ENCODE peak calls at places on chromosomes 11 and 22, in ten cellular contexts. H is fibroblast of villous mesenchyme, V is GM23338, A is HFF-Myc, R is hepatocyte, K is fibroblast of the aortic adventitia, U is spleen, I is astrocyte of the spinal cord, E is right atrium auricular region, F is transverse colon. Z is an unnamed sample.
A peak's percentile ranks its signal among the peaks of the same experiment; 100 is the strongest.

GRCh38 chr11:70611890-70612289 is 213.6 kb downstream of the CTTN start:
- DNase-seq in H (no peak), V (peak; percentile 49), A (no peak), R (no peak), K (no peak), U (peak; percentile 59), I (no peak), E (no peak), F (no peak), Z (no peak)

GRCh38 chr11:63553759-63554158 is 9.4 kb downstream of the PLAAT2 start:
- DNase-seq in H (peak; percentile 36), V (no peak), A (no peak), R (no peak), K (no peak), U (no peak), I (no peak), E (no peak), F (no peak), Z (no peak)

GRCh38 chr22:50399751-50400331 is 56.7 kb downstream of the PPP6R2 start:
- DNase-seq in H (peak; percentile 13), V (peak; percentile 70), A (no peak), R (peak; percentile 53), K (no peak), U (peak; percentile 84), I (no peak), E (no peak), F (peak; percentile 41), Z (peak; percentile 51)

GRCh38 chr11:67347964-67348749 is 5.2 kb downstream of the POLD4 start:
- DNase-seq in H (peak; percentile 97), V (no peak), A (peak; percentile 81), R (peak; percentile 55), K (peak; percentile 64), U (no peak), I (no peak), E (no peak), F (no peak), Z (no peak)

GRCh38 chr11:2434506-2435255 is 9.6 kb downstream of the TRPM5 start:
- DNase-seq in H (no peak), V (no peak), A (no peak), R (no peak), K (no peak), U (no peak), I (no peak), E (no peak), F (no peak), Z (no peak)

GRCh38 chr22:27798526-27799333 is 2.8 kb downstream of the MN1 start:
- DNase-seq in H (no peak), V (peak; percentile 72), A (no peak), R (no peak), K (peak; percentile 49), U (no peak), I (peak; percentile 48), E (no peak), F (no peak), Z (no peak)

GRCh38 chr11:83721286-83721685 is 435.1 kb upstream of the CCDC90B start:
- DNase-seq in H (no peak), V (no peak), A (no peak), R (no peak), K (no peak), U (no peak), I (no peak), E (no peak), F (no peak), Z (no peak)

GRCh38 chr22:37244922-37245722 is 1.1 kb upstream of the RAC2 start:
- DNase-seq in H (no peak), V (no peak), A (no peak), R (no peak), K (no peak), U (peak; percentile 90), I (no peak), E (no peak), F (peak; percentile 68), Z (no peak)

GRCh38 chr11:100780470-100780869 is 93.4 kb downstream of the ARHGAP42 start:
- DNase-seq in H (no peak), V (no peak), A (no peak), R (no peak), K (no peak), U (no peak), I (no peak), E (no peak), F (no peak), Z (no peak)

GRCh38 chr22:48106715-48107259 is 1344.3 kb downstream of the TBC1D22A start:
- DNase-seq in H (no peak), V (no peak), A (no peak), R (no peak), K (no peak), U (no peak), I (no peak), E (peak; percentile 40), F (no peak), Z (no peak)

GRCh38 chr11:64734786-64735761 is 8.9 kb downstream of the RASGRP2 start:
- DNase-seq in H (peak; percentile 9), V (no peak), A (no peak), R (no peak), K (no peak), U (peak; percentile 71), I (no peak), E (no peak), F (no peak), Z (no peak)

GRCh38 chr11:96187779-96188624 is 155.0 kb downstream of the MAML2 start:
- DNase-seq in H (peak; percentile 65), V (no peak), A (peak; percentile 78), R (peak; percentile 38), K (peak; percentile 92), U (no peak), I (peak; percentile 92), E (no peak), F (no peak), Z (no peak)

GRCh38 chr11:68142028-68142412 is 20.8 kb upstream of the CHKA start:
- DNase-seq in H (no peak), V (no peak), A (no peak), R (no peak), K (no peak), U (no peak), I (no peak), E (no peak), F (no peak), Z (no peak)

GRCh38 chr11:69587454-69588081 is 53.4 kb upstream of the CCND1 start:
- DNase-seq in H (peak; percentile 29), V (no peak), A (peak; percentile 59), R (no peak), K (peak; percentile 30), U (no peak), I (peak; percentile 36), E (no peak), F (no peak), Z (no peak)
- TF ChIP-seq CTCF in H (no peak), V (no peak), A (no peak), R (no peak), K (no peak), U (no peak), I (no peak), E (no peak), F (no peak), Z (no peak)

DNA sequence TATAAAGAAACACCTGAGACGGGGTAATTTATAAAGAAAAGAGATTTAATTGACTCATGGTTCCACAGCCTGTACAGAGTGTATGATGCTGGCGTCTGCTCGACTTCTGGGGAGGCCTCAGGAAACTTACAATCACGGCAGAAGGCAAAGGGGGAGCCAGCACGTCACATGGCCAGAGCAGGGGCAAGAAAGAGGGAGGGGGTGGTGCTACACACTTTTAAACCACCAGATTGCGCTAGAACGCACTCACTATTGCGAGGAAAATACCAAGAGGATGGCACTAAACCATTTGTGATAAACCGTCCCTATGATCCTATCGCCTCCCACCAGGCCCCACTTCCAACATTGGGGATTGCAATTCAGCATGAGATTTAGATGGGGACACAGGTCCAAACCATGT is 79.7 kb upstream of the CARD18 start:
- DNase-seq in H (no peak), V (peak; percentile 51), A (no peak), R (no peak), K (no peak), U (no peak), I (no peak), E (no peak), F (no peak), Z (no peak)
- TF ChIP-seq CTCF in H (no peak), V (peak; percentile 49), A (no peak), R (no peak), K (no peak), U (no peak), I (no peak), E (no peak), F (no peak), Z (no peak)

GRCh38 chr11:66154109-66154508 is 84.0 kb downstream of the PACS1 start:
- DNase-seq in H (no peak), V (no peak), A (no peak), R (no peak), K (no peak), U (no peak), I (no peak), E (no peak), F (no peak), Z (no peak)

GRCh38 chr11:66159585-66159984 is 89.5 kb downstream of the PACS1 start:
- DNase-seq in H (peak; percentile 73), V (no peak), A (no peak), R (no peak), K (no peak), U (no peak), I (no peak), E (no peak), F (no peak), Z (no peak)

GRCh38 chr11:66155387-66156073 is 85.5 kb downstream of the PACS1 start:
- DNase-seq in H (no peak), V (no peak), A (no peak), R (no peak), K (no peak), U (no peak), I (no peak), E (no peak), F (no peak), Z (no peak)

GRCh38 chr11:66158156-66158555 is 88.1 kb downstream of the PACS1 start:
- DNase-seq in H (no peak), V (no peak), A (no peak), R (no peak), K (no peak), U (no peak), I (no peak), E (no peak), F (no peak), Z (no peak)

GRCh38 chr11:66157182-66157864 is 87.3 kb downstream of the PACS1 start:
- DNase-seq in H (no peak), V (no peak), A (no peak), R (no peak), K (peak; percentile 16), U (no peak), I (no peak), E (no peak), F (no peak), Z (no peak)
- TF ChIP-seq CTCF in H (peak; percentile 9), V (no peak), A (no peak), R (no peak), K (no peak), U (no peak), I (no peak), E (no peak), F (no peak), Z (no peak)

DNA sequence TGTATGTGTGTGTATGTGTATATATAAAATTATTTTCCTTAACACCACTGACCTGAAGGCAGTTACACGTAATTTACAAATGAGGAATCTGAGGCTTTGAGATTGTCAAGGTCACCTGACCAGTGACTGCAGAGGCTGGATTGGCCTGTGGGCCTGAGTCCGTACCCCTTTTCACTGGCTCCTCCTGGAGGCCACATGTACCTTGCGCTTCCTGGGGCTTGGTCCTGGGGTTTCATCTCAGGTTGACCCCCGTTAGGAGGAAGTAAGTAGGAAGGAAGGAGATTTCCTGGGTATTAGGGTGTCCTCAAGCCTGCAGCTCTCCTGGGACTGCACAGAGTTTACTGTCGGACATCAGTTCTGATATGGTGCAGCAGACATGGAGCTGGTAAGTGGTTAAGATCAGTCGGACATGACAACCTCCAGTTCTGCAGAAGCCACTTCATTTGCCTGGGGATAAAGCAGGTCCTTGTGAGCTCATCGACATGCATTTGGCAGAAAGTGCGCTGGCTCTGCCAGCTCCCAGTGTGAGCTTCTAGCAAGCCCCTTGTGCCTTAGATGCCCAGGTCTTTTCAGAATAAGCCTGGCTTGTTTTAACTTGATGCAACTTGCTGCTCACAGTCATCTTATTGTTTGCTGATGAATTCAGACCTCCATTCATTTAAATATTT is 36.6 kb downstream of the ST3GAL4 start:
- DNase-seq in H (no peak), V (peak; percentile 75), A (no peak), R (no peak), K (no peak), U (peak; percentile 78), I (no peak), E (no peak), F (no peak), Z (no peak)
- TF ChIP-seq CTCF in H (peak; percentile 28), V (peak; percentile 50), A (no peak), R (no peak), K (no peak), U (peak; percentile 18), I (peak; percentile 10), E (no peak), F (no peak), Z (no peak)

Z was measured in endothelial cell.